ENCODE peak calls at places on chromosomes 4 and X, in four cellular contexts. P is GM23338, I is IMR-90, X is HepG2. H is an unnamed sample. For H4K20me1, the result is how much of the 10 kb centered on the place peaks cover.

GRCh38 chrX:7552758-7553157 is 290.2 kb upstream of the VCX start:
- DNase-seq in P (no peak), I (no peak), X (no peak), H (no peak)

GRCh38 chrX:41332408-41332987 is 1.5 kb upstream of the DDX3X start:
- DNase-seq in P (peak), X (no peak), I (peak), H (no peak)

GRCh38 chr4:6351246-6352000 is 81.8 kb downstream of the WFS1 start:
- DNase-seq in P (no peak), I (no peak), X (no peak), H (no peak)

GRCh38 chr4:186192068-186192751 is 843 bp downstream of the CYP4V2 start:
- DNase-seq in X (peak), I (peak), P (peak), H (peak)

GRCh38 chr4:110163327-110164070 is 34.9 kb downstream of the ELOVL6 start:
- DNase-seq in I (peak), P (no peak), X (no peak), H (peak)

GRCh38 chr4:70613893-70614572 is 14.5 kb upstream of the ENAM start:
- DNase-seq in P (no peak), X (no peak), I (no peak), H (no peak)

GRCh38 chr4:189081831-189082230 is 858.8 kb upstream of the FRG1 start:
- DNase-seq in X (no peak), I (peak), P (no peak), H (peak)

GRCh38 chr4:76589872-76590846 is 155.1 kb downstream of the SHROOM3 start:
- DNase-seq in X (peak), P (peak), I (peak), H (peak)

GRCh38 chr4:17325098-17325497 is 186.8 kb downstream of the QDPR start:
- DNase-seq in X (no peak), P (no peak), I (no peak), H (no peak)

GRCh38 chr4:140135529-140136021 is 18.4 kb downstream of the MAML3 start:
- DNase-seq in X (no peak), P (no peak), I (no peak), H (peak)

GRCh38 chrX:126655061-126655460 is 102.4 kb upstream of the DCAF12L1 start:
- DNase-seq in P (no peak), I (no peak), X (no peak), H (peak)

GRCh38 chr4:73687414-73687813 is 53.0 kb upstream of the CXCL8 start:
- DNase-seq in I (no peak), P (no peak), X (no peak), H (no peak)

DNA sequence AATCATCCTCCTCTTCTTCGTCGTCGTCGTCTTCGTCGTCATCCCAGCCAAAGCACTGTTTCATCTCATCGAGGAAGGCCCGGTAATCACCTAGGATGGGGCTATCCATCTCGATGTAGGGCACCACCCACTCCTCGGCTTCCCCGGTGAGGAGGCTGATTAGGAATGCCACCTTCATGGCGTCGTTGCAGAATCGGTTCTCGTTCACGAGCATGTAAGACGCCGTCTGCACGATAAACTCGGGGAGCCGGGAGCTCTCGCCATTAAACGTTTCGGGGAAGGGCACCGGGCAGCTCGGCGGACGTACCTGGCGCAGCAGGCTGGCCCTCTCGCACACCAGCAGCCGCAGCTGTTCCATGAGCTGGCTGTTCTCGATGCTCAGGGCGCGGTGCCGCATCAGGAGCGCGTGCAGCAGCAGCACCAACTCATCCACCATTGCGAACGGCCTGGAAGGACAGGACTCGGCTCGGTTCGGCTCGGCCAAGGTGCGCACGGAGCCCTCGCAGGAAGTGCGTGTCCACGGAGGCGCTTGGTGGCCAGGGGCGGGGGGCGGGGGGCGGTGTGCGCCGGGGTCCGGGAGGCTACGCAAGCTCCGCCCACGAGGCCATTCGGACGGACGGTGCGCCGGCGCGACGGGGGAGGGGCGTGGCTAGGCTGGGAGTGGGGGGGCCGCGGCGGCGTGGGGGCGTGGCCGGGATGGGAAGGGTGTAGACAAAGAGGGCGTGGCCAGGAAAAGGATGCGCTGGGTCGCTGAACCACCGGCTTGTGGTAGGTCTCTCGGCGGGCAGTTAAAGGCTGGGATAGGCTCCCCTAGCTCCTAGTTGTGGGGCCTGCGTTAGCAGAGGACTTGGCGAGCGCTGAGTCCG is at the start of gene LDOC1:
- DNase-seq in P (peak), I (peak), X (no peak), H (peak)
- H3K4me3 ChIP-seq in P (peak), I (peak), X (no peak), H (peak)

DNA sequence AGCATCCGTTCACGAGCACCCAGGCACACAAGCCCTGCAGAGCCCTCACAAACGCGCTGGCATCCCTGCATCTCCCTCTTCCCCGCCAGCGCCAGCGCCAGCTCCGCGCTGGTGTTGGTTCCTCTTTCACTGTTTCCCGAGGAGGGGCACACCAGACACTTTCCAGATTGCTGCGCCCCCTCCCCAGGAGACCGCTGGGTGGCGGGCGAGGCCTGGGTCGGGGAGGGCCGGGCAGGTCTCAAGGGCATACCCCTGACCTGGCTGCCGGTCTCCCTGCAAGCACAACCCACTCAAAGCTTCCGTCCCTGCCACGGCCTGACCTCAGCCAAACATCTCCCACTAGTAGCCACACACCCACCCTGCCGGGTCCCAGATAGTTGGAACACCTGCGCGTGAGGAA is 2.2 kb upstream of the NKX1-1 start:
- DNase-seq in P (peak), I (no peak), X (no peak), H (no peak)
- TF ChIP-seq CTCF in P (peak), I (no peak), X (peak), H (no peak)

DNA sequence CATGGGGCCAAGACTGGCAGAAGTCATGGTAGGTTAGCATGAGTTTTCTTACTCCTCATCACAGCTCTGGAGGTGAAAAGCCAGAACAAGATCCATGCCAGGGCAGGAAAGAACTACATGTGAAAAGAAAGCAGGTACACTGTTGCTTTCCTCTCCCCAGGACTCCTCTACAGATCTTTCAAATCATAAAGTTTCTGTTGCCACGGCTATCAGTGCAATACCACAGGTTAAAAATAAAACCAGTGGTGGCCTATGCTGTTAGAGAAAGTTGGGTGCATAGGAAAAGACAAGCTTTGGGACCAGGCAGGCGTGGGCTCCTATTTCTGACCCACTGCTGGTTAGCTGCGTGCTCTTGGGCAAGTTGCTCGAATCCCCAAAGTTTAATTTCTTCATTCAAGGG is 81.4 kb downstream of the SH3RF1 start:
- DNase-seq in P (no peak), I (no peak), X (no peak), H (no peak)
- H4K20me1 ChIP-seq in P (under half), I (half or more), X (under half), H (under half)

GRCh38 chrX:12973561-12974216 is 1.2 kb upstream of the TMSB4X start:
- DNase-seq in X (no peak), P (no peak), I (no peak), H (no peak)
- H3K4me3 ChIP-seq in X (no peak), P (no peak), I (no peak), H (no peak)

DNA sequence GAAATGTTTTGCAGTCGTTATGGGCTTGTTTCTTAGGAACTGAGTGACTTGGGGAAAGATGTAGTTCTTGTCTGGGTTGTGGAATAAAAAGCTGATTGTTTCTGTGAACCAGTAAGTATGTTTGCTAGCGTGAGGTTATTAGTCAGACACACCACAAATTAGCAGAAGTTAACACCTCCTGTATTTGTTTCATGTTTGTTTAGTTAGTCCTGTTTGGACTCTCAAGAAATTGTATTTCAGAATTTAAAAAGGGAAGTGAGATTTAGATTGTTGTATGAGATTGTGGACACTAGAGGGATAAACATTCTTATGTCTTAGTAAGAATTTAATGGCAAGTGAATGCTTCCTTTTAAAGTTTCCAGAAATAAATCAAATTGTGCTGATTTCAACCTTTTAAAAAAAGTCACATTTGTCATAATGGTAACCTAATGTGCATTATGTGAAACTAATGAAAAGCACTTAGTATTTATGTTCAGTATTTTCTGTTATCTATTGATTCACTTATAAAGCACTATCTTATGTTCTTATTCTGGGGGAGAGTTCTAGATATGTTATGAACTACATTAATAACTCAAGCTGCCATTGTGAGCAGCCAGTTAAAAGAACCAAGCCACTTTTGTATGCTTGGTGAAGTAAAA is 25.6 kb downstream of the ATP10D start:
- DNase-seq in P (no peak), I (peak), X (no peak), H (peak)
- TF ChIP-seq CTCF in P (peak), I (peak), X (no peak), H (peak)

GRCh38 chr4:13537832-13538177 is 6.5 kb downstream of the NKX3-2 start:
- DNase-seq in P (peak), X (no peak), I (no peak), H (no peak)
- H4K20me1 ChIP-seq in P (under half), X (under half), I (under half), H (under half)

GRCh38 chr4:13527983-13528822 is 16.1 kb downstream of the NKX3-2 start:
- DNase-seq in P (peak), X (no peak), I (no peak), H (no peak)
- H3K4me3 ChIP-seq in P (peak), X (no peak), I (no peak), H (no peak)